ENCODE peak calls at places on chromosomes 6 and 20, in five cellular contexts. One of them, this sample, is unnamed.

GRCh38 chr6:51265426-51265825 is 446.8 kb downstream of the TFAP2B start:
- DNase-seq in Karpas-422: no peak
- DNase-seq in left lobe of liver: no peak
- DNase-seq in activated CD4-positive, alpha-beta T cell treated with anti-CD3 and anti-CD28 coated beads for 4 hours: no peak
- DNase-seq in GM04503: no peak
- DNase-seq in this sample: no peak

GRCh38 chr6:75922226-75922625 is 150.2 kb downstream of the IMPG1 start:
- DNase-seq in activated CD4-positive, alpha-beta T cell treated with anti-CD3 and anti-CD28 coated beads for 4 hours: no peak
- DNase-seq in Karpas-422: no peak
- DNase-seq in left lobe of liver: no peak
- DNase-seq in GM04503: no peak
- DNase-seq in this sample: no peak

GRCh38 chr6:39776581-39776980 is 15.6 kb upstream of the DAAM2 start:
- DNase-seq in Karpas-422: no peak
- DNase-seq in activated CD4-positive, alpha-beta T cell treated with anti-CD3 and anti-CD28 coated beads for 4 hours: no peak
- DNase-seq in left lobe of liver: no peak
- DNase-seq in GM04503: no peak
- DNase-seq in this sample: no peak

GRCh38 chr6:139028242-139028657 is 295 bp upstream of the ABRACL start:
- DNase-seq in left lobe of liver: no peak
- DNase-seq in GM04503: no peak
- DNase-seq in activated CD4-positive, alpha-beta T cell treated with anti-CD3 and anti-CD28 coated beads for 4 hours: no peak
- DNase-seq in Karpas-422: peak
- DNase-seq in this sample: no peak

GRCh38 chr6:70299456-70299855 is 3.4 kb downstream of the COL9A1 start:
- DNase-seq in GM04503: no peak
- DNase-seq in activated CD4-positive, alpha-beta T cell treated with anti-CD3 and anti-CD28 coated beads for 4 hours: no peak
- DNase-seq in Karpas-422: peak
- DNase-seq in left lobe of liver: no peak
- DNase-seq in this sample: no peak

GRCh38 chr20:51938557-51939324 is 136.4 kb upstream of the SALL4 start:
- DNase-seq in Karpas-422: no peak
- DNase-seq in activated CD4-positive, alpha-beta T cell treated with anti-CD3 and anti-CD28 coated beads for 4 hours: no peak
- DNase-seq in left lobe of liver: no peak
- DNase-seq in GM04503: no peak
- DNase-seq in this sample: no peak

GRCh38 chr6:28725890-28726348 is 197.9 kb downstream of the TRIM27 start:
- DNase-seq in left lobe of liver: no peak
- DNase-seq in Karpas-422: no peak
- DNase-seq in GM04503: no peak
- DNase-seq in activated CD4-positive, alpha-beta T cell treated with anti-CD3 and anti-CD28 coated beads for 4 hours: no peak
- DNase-seq in this sample: no peak

GRCh38 chr6:31227143-31227542 is 44.7 kb downstream of the HLA-C start:
- DNase-seq in activated CD4-positive, alpha-beta T cell treated with anti-CD3 and anti-CD28 coated beads for 4 hours: no peak
- DNase-seq in Karpas-422: no peak
- DNase-seq in GM04503: no peak
- DNase-seq in left lobe of liver: no peak
- DNase-seq in this sample: no peak

GRCh38 chr6:40444307-40444706 is 142.9 kb downstream of the LRFN2 start:
- DNase-seq in GM04503: no peak
- DNase-seq in activated CD4-positive, alpha-beta T cell treated with anti-CD3 and anti-CD28 coated beads for 4 hours: no peak
- DNase-seq in Karpas-422: no peak
- DNase-seq in left lobe of liver: no peak
- DNase-seq in this sample: no peak

GRCh38 chr6:93848011-93848620 is 428.8 kb upstream of the EPHA7 start:
- DNase-seq in activated CD4-positive, alpha-beta T cell treated with anti-CD3 and anti-CD28 coated beads for 4 hours: no peak
- DNase-seq in Karpas-422: no peak
- DNase-seq in GM04503: no peak
- DNase-seq in left lobe of liver: no peak
- DNase-seq in this sample: no peak

GRCh38 chr6:110180228-110181008 is at the start of gene CDC40:
- DNase-seq in GM04503: no peak
- DNase-seq in left lobe of liver: peak
- DNase-seq in activated CD4-positive, alpha-beta T cell treated with anti-CD3 and anti-CD28 coated beads for 4 hours: peak
- DNase-seq in Karpas-422: peak
- DNase-seq in this sample: no peak

GRCh38 chr20:14764511-14765369 is 427.3 kb upstream of the FLRT3 start:
- DNase-seq in left lobe of liver: no peak
- DNase-seq in Karpas-422: no peak
- DNase-seq in activated CD4-positive, alpha-beta T cell treated with anti-CD3 and anti-CD28 coated beads for 4 hours: no peak
- DNase-seq in GM04503: no peak
- DNase-seq in this sample: no peak

GRCh38 chr20:2132461-2132901 is 30.9 kb downstream of the STK35 start:
- DNase-seq in left lobe of liver: no peak
- DNase-seq in GM04503: no peak
- DNase-seq in Karpas-422: no peak
- DNase-seq in activated CD4-positive, alpha-beta T cell treated with anti-CD3 and anti-CD28 coated beads for 4 hours: no peak
- DNase-seq in this sample: no peak

GRCh38 chr6:124470803-124471202 is 491.4 kb upstream of the RNF217 start:
- DNase-seq in GM04503: no peak
- DNase-seq in left lobe of liver: no peak
- DNase-seq in activated CD4-positive, alpha-beta T cell treated with anti-CD3 and anti-CD28 coated beads for 4 hours: no peak
- DNase-seq in Karpas-422: no peak
- DNase-seq in this sample: no peak

GRCh38 chr20:40743172-40743775 is 54.2 kb upstream of the MAFB start:
- DNase-seq in Karpas-422: no peak
- DNase-seq in left lobe of liver: no peak
- DNase-seq in GM04503: no peak
- DNase-seq in activated CD4-positive, alpha-beta T cell treated with anti-CD3 and anti-CD28 coated beads for 4 hours: no peak
- DNase-seq in this sample: no peak

GRCh38 chr6:27542485-27542884 is 69.6 kb upstream of the ZNF184 start:
- DNase-seq in Karpas-422: no peak
- DNase-seq in left lobe of liver: no peak
- DNase-seq in activated CD4-positive, alpha-beta T cell treated with anti-CD3 and anti-CD28 coated beads for 4 hours: no peak
- DNase-seq in GM04503: no peak
- DNase-seq in this sample: no peak

GRCh38 chr6:52019092-52019491 is 68.3 kb downstream of the PKHD1 start:
- DNase-seq in GM04503: no peak
- DNase-seq in activated CD4-positive, alpha-beta T cell treated with anti-CD3 and anti-CD28 coated beads for 4 hours: no peak
- DNase-seq in Karpas-422: no peak
- DNase-seq in left lobe of liver: no peak
- DNase-seq in this sample: no peak

GRCh38 chr20:20894280-20894679 is 181.8 kb upstream of the RALGAPA2 start:
- DNase-seq in left lobe of liver: no peak
- DNase-seq in activated CD4-positive, alpha-beta T cell treated with anti-CD3 and anti-CD28 coated beads for 4 hours: no peak
- DNase-seq in GM04503: no peak
- DNase-seq in Karpas-422: no peak
- DNase-seq in this sample: no peak

GRCh38 chr20:25207149-25207959 is 11.8 kb downstream of the ENTPD6 start:
- DNase-seq in left lobe of liver: no peak
- DNase-seq in Karpas-422: no peak
- DNase-seq in GM04503: no peak
- DNase-seq in activated CD4-positive, alpha-beta T cell treated with anti-CD3 and anti-CD28 coated beads for 4 hours: no peak
- DNase-seq in this sample: no peak

GRCh38 chr6:106381871-106382270 is 21.4 kb downstream of the CRYBG1 start:
- DNase-seq in left lobe of liver: no peak
- DNase-seq in Karpas-422: no peak
- DNase-seq in GM04503: no peak
- DNase-seq in activated CD4-positive, alpha-beta T cell treated with anti-CD3 and anti-CD28 coated beads for 4 hours: no peak
- DNase-seq in this sample: no peak

GRCh38 chr6:4008324-4009047 is 70.5 kb downstream of the FAM217A start:
- DNase-seq in activated CD4-positive, alpha-beta T cell treated with anti-CD3 and anti-CD28 coated beads for 4 hours: peak
- DNase-seq in left lobe of liver: no peak
- DNase-seq in Karpas-422: peak
- DNase-seq in GM04503: no peak
- DNase-seq in this sample: peak

GRCh38 chr6:108260126-108260808 is 573 bp downstream of the SNX3 start:
- DNase-seq in left lobe of liver: no peak
- DNase-seq in activated CD4-positive, alpha-beta T cell treated with anti-CD3 and anti-CD28 coated beads for 4 hours: peak
- DNase-seq in Karpas-422: peak
- DNase-seq in GM04503: peak
- DNase-seq in this sample: no peak

GRCh38 chr6:12288844-12289654 is 1.1 kb upstream of the EDN1 start:
- DNase-seq in Karpas-422: peak
- DNase-seq in activated CD4-positive, alpha-beta T cell treated with anti-CD3 and anti-CD28 coated beads for 4 hours: peak
- DNase-seq in left lobe of liver: no peak
- DNase-seq in GM04503: no peak
- DNase-seq in this sample: no peak

GRCh38 chr6:20826378-20826777 is 292.1 kb downstream of the CDKAL1 start:
- DNase-seq in left lobe of liver: no peak
- DNase-seq in activated CD4-positive, alpha-beta T cell treated with anti-CD3 and anti-CD28 coated beads for 4 hours: no peak
- DNase-seq in Karpas-422: no peak
- DNase-seq in GM04503: no peak
- DNase-seq in this sample: peak

GRCh38 chr6:34457747-34458462 is 8.0 kb upstream of the PACSIN1 start:
- DNase-seq in Karpas-422: peak
- DNase-seq in activated CD4-positive, alpha-beta T cell treated with anti-CD3 and anti-CD28 coated beads for 4 hours: no peak
- DNase-seq in left lobe of liver: no peak
- DNase-seq in GM04503: no peak
- DNase-seq in this sample: no peak

GRCh38 chr20:2651772-2652723 is at the start of gene NOP56:
- DNase-seq in GM04503: peak
- DNase-seq in Karpas-422: peak
- DNase-seq in left lobe of liver: peak
- DNase-seq in activated CD4-positive, alpha-beta T cell treated with anti-CD3 and anti-CD28 coated beads for 4 hours: peak
- DNase-seq in this sample: no peak

GRCh38 chr20:36084897-36085617 is 69.5 kb upstream of the EPB41L1 start:
- DNase-seq in left lobe of liver: no peak
- DNase-seq in GM04503: no peak
- DNase-seq in activated CD4-positive, alpha-beta T cell treated with anti-CD3 and anti-CD28 coated beads for 4 hours: no peak
- DNase-seq in Karpas-422: no peak
- DNase-seq in this sample: no peak

GRCh38 chr20:8523684-8524083 is 391.6 kb downstream of the PLCB1 start:
- DNase-seq in activated CD4-positive, alpha-beta T cell treated with anti-CD3 and anti-CD28 coated beads for 4 hours: no peak
- DNase-seq in GM04503: no peak
- DNase-seq in left lobe of liver: no peak
- DNase-seq in Karpas-422: peak
- DNase-seq in this sample: no peak